ENCODE peak calls at places on chromosomes 6 and 20, in ten cellular contexts. E is ACHN, O is C1 segment of cervical spinal cord, K is breast epithelium, F is GM10248, P is M059J, I is SJSA1, G is NCI-H1092, R is globus pallidus, S is GM06990. M is an unnamed sample.

GRCh38 chr20:45924391-45925261 is 9.9 kb upstream of the PCIF1 start:
- DNase-seq in E (no peak), O (no peak), K (no peak), F (no peak), P (peak), I (no peak), G (no peak), R (peak), S (no peak), M (no peak)

GRCh38 chr6:79713701-79714322 is 82.7 kb downstream of the SH3BGRL2 start:
- DNase-seq in E (peak), O (no peak), K (no peak), F (peak), P (peak), I (peak), G (no peak), R (peak), S (no peak), M (peak)

GRCh38 chr6:82616386-82617028 is 252.9 kb downstream of the TPBG start:
- DNase-seq in E (no peak), O (no peak), K (no peak), F (no peak), P (no peak), I (no peak), G (no peak), R (peak), S (no peak), M (no peak)

GRCh38 chr6:105896821-105897095 is 189.4 kb upstream of the PRDM1 start:
- DNase-seq in E (no peak), O (no peak), K (no peak), F (no peak), P (no peak), I (no peak), G (no peak), R (no peak), S (no peak), M (no peak)

GRCh38 chr20:53036992-53037391 is 64.8 kb downstream of the TSHZ2 start:
- DNase-seq in E (no peak), O (no peak), K (no peak), F (no peak), P (peak), I (no peak), G (no peak), R (no peak), S (no peak), M (no peak)

GRCh38 chr6:53813096-53813495 is 18.3 kb downstream of the LRRC1 start:
- DNase-seq in E (no peak), O (no peak), K (no peak), F (no peak), P (peak), I (no peak), G (no peak), R (no peak), S (no peak), M (no peak)

GRCh38 chr6:44078795-44079671 is 48.2 kb downstream of the MRPL14 start:
- DNase-seq in E (peak), O (no peak), K (no peak), F (peak), P (peak), I (peak), G (no peak), R (peak), S (peak), M (peak)

GRCh38 chr6:142848969-142849368 is 96.0 kb downstream of the HIVEP2 start:
- DNase-seq in E (no peak), O (no peak), K (no peak), F (no peak), P (no peak), I (no peak), G (no peak), R (no peak), S (no peak), M (no peak)

GRCh38 chr6:133724726-133725125 is 164.2 kb upstream of the TCF21 start:
- DNase-seq in E (peak), O (no peak), K (no peak), F (no peak), P (peak), I (no peak), G (no peak), R (no peak), S (no peak), M (no peak)

GRCh38 chr6:167898673-167899311 is 72.1 kb downstream of the AFDN start:
- DNase-seq in E (peak), O (no peak), K (no peak), F (peak), P (peak), I (no peak), G (peak), R (no peak), S (no peak), M (no peak)

GRCh38 chr6:35216832-35217811 is 3.4 kb downstream of the SCUBE3 start:
- DNase-seq in E (no peak), O (no peak), K (no peak), F (no peak), P (peak), I (no peak), G (no peak), R (no peak), S (no peak), M (no peak)

GRCh38 chr6:43469947-43470346 is 7.4 kb upstream of the TJAP1 start:
- DNase-seq in E (no peak), O (no peak), K (no peak), F (no peak), P (no peak), I (no peak), G (no peak), R (no peak), S (peak), M (no peak)

GRCh38 chr20:19568128-19568527 is 189.9 kb upstream of the RIN2 start:
- DNase-seq in E (no peak), O (no peak), K (no peak), F (no peak), P (no peak), I (no peak), G (no peak), R (no peak), S (no peak), M (no peak)

GRCh38 chr6:14713561-14713960 is 532.3 kb upstream of the JARID2 start:
- DNase-seq in E (no peak), O (no peak), K (no peak), F (no peak), P (peak), I (no peak), G (no peak), R (no peak), S (no peak), M (no peak)

GRCh38 chr6:94349227-94349626 is 929.9 kb upstream of the EPHA7 start:
- DNase-seq in E (no peak), O (no peak), K (no peak), F (no peak), P (no peak), I (no peak), G (no peak), R (no peak), S (no peak), M (no peak)

GRCh38 chr6:125957391-125957693 is 772 bp downstream of the HINT3 start:
- DNase-seq in E (no peak), O (no peak), K (no peak), F (no peak), P (no peak), I (no peak), G (no peak), R (peak), S (no peak), M (no peak)

GRCh38 chr6:9851541-9852380 is 563.1 kb downstream of the TFAP2A start:
- DNase-seq in E (peak), O (no peak), K (no peak), F (no peak), P (peak), I (no peak), G (no peak), R (no peak), S (no peak), M (no peak)

GRCh38 chr20:63908008-63908682 is 13.2 kb downstream of the DNAJC5 start:
- DNase-seq in E (no peak), O (no peak), K (no peak), F (no peak), P (peak), I (no peak), G (no peak), R (no peak), S (no peak), M (no peak)

GRCh38 chr6:100100776-100101175 is 106.8 kb upstream of the MCHR2 start:
- DNase-seq in E (no peak), O (no peak), K (no peak), F (no peak), P (no peak), I (no peak), G (no peak), R (no peak), S (no peak), M (no peak)

GRCh38 chr6:130503146-130503545 is 137.3 kb downstream of the TMEM200A start:
- DNase-seq in E (no peak), O (no peak), K (no peak), F (no peak), P (peak), I (no peak), G (no peak), R (no peak), S (no peak), M (no peak)

GRCh38 chr6:166784691-166785090 is 157.6 kb upstream of the RPS6KA2 start:
- DNase-seq in E (no peak), O (no peak), K (no peak), F (no peak), P (no peak), I (peak), G (no peak), R (no peak), S (no peak), M (no peak)

GRCh38 chr20:62776692-62777527 is 19.4 kb upstream of the MRGBP start:
- DNase-seq in E (peak), O (no peak), K (no peak), F (peak), P (peak), I (no peak), G (no peak), R (no peak), S (peak), M (peak)

GRCh38 chr6:46451343-46451742 is 39.9 kb downstream of the RCAN2 start:
- DNase-seq in E (no peak), O (no peak), K (no peak), F (no peak), P (no peak), I (no peak), G (no peak), R (no peak), S (no peak), M (no peak)

GRCh38 chr20:57531986-57532566 is 7.1 kb upstream of the CTCFL start:
- DNase-seq in E (no peak), O (no peak), K (no peak), F (no peak), P (no peak), I (no peak), G (no peak), R (no peak), S (no peak), M (no peak)